ENCODE peak calls at places on chromosomes 6 and 20, in seven cellular contexts. R, Y, D, L, Q, S and I are unnamed samples.
A peak's percentile ranks its signal among the peaks of the same experiment; 100 is the strongest.

GRCh38 chr20:47265984-47266383 is 90.5 kb downstream of the ZMYND8 start:
- DNase-seq in R (no peak), Y (no peak), D (no peak), L (no peak), Q (no peak), S (no peak), I (no peak)

GRCh38 chr6:21665436-21666199 is 72.1 kb downstream of the SOX4 start:
- DNase-seq in R (no peak), Y (no peak), D (no peak), L (peak; percentile 4), Q (no peak), S (no peak), I (peak; percentile 13)

GRCh38 chr6:72826033-72826432 is 204.2 kb downstream of the KCNQ5 start:
- DNase-seq in R (no peak), Y (no peak), D (no peak), L (peak; percentile 2), Q (no peak), S (peak; percentile 77), I (no peak)

GRCh38 chr6:31462026-31462963 is 35.6 kb upstream of the MICB start:
- DNase-seq in R (no peak), Y (no peak), D (no peak), L (no peak), Q (no peak), S (peak; percentile 23), I (peak; percentile 24)

GRCh38 chr6:129184808-129185366 is 301.9 kb downstream of the LAMA2 start:
- DNase-seq in R (no peak), Y (no peak), D (no peak), L (no peak), Q (peak; percentile 11), S (no peak), I (no peak)

GRCh38 chr6:26172496-26172958 is 85.3 kb downstream of the HFE start:
- DNase-seq in R (peak; percentile 40), Y (peak; percentile 80), D (peak; percentile 24), L (peak; percentile 41), Q (peak; percentile 46), S (peak; percentile 44), I (peak; percentile 58)

GRCh38 chr6:38974389-38975133 is 74.0 kb upstream of the GLP1R start:
- DNase-seq in R (no peak), Y (no peak), D (no peak), L (no peak), Q (peak; percentile 4), S (no peak), I (no peak)

GRCh38 chr6:25477006-25477590 is 174.9 kb upstream of the SCGN start:
- DNase-seq in R (no peak), Y (no peak), D (peak; percentile 27), L (no peak), Q (peak; percentile 48), S (peak; percentile 86), I (no peak)

GRCh38 chr6:136980070-136980469 is 58.0 kb downstream of the SLC35D3 start:
- DNase-seq in R (no peak), Y (no peak), D (no peak), L (no peak), Q (no peak), S (no peak), I (no peak)

GRCh38 chr6:107563694-107564093 is 73.8 kb downstream of the SOBP start:
- DNase-seq in R (no peak), Y (no peak), D (no peak), L (no peak), Q (no peak), S (no peak), I (no peak)

GRCh38 chr6:125748534-125749111 is 809 bp upstream of the HEY2 start:
- DNase-seq in R (no peak), Y (peak; percentile 22), D (peak; percentile 35), L (peak; percentile 25), Q (no peak), S (no peak), I (peak; percentile 48)

GRCh38 chr20:58432190-58432954 is 43.3 kb downstream of the VAPB start:
- DNase-seq in R (no peak), Y (no peak), D (no peak), L (no peak), Q (peak; percentile 51), S (no peak), I (no peak)

GRCh38 chr6:21971540-21971939 is 325.3 kb downstream of the PRL start:
- DNase-seq in R (no peak), Y (no peak), D (peak; percentile 21), L (no peak), Q (no peak), S (no peak), I (no peak)

GRCh38 chr20:64065973-64066341 is 3.0 kb downstream of the TCEA2 start:
- DNase-seq in R (peak; percentile 72), Y (no peak), D (no peak), L (peak; percentile 51), Q (peak; percentile 58), S (peak; percentile 92), I (no peak)

GRCh38 chr6:100203391-100203790 is 209.4 kb upstream of the MCHR2 start:
- DNase-seq in R (no peak), Y (no peak), D (no peak), L (peak; percentile 77), Q (peak; percentile 93), S (peak; percentile 93), I (no peak)